ENCODE peak calls at places on chromosomes 5 and 9, in nine cellular contexts. X, T, A, G, Q, B, O, E and Y are unnamed samples.

GRCh38 chr9:119689879-119690278 is 320.6 kb upstream of the BRINP1 start:
- DNase-seq in X (no peak), O (no peak), B (no peak), Q (no peak), G (peak; percentile 2), T (no peak), A (no peak), E (no peak), Y (no peak)

GRCh38 chr5:75265731-75266130 is 29.1 kb upstream of the ANKRD31 start:
- DNase-seq in E (no peak), A (peak; percentile 45), Q (no peak), G (peak; percentile 22), X (peak; percentile 56), O (no peak), B (no peak), T (no peak), Y (no peak)

GRCh38 chr5:112149727-112150126 is 269.4 kb downstream of the EPB41L4A start:
- DNase-seq in X (no peak), A (no peak), O (no peak), G (no peak), E (no peak), T (no peak), Q (no peak), B (no peak), Y (no peak)

GRCh38 chr9:108639736-108640135 is 216.1 kb downstream of the ACTL7B start:
- DNase-seq in A (no peak), Q (no peak), G (no peak), X (no peak), E (no peak), O (no peak), B (no peak), T (no peak), Y (no peak)

GRCh38 chr5:156838966-156839365 is 11.1 kb upstream of the PPP1R2B start:
- DNase-seq in Q (no peak), X (no peak), O (no peak), T (no peak), B (no peak), E (no peak), A (no peak), G (no peak), Y (no peak)

GRCh38 chr9:137050570-137050969 is 3.3 kb downstream of the ENTPD2 start:
- DNase-seq in T (no peak), E (no peak), O (no peak), A (no peak), B (no peak), X (no peak), G (no peak), Q (no peak), Y (no peak)

GRCh38 chr9:136796238-136796774 is at the start of gene CCDC183:
- DNase-seq in O (no peak), B (no peak), Q (no peak), A (no peak), X (no peak), G (no peak), E (no peak), T (no peak), Y (no peak)

GRCh38 chr5:59840200-59840601 is 53.3 kb downstream of the PDE4D start:
- DNase-seq in X (no peak), G (peak; percentile 70), E (no peak), A (peak; percentile 82), T (no peak), B (no peak), O (no peak), Q (no peak), Y (no peak)

GRCh38 chr5:169626779-169627178 is 10.3 kb upstream of the DOCK2 start:
- DNase-seq in T (no peak), Q (no peak), B (no peak), A (peak; percentile 92), E (no peak), X (no peak), O (no peak), G (peak; percentile 93), Y (no peak)

GRCh38 chr9:120659617-120660169 is 54.6 kb downstream of the MEGF9 start:
- DNase-seq in X (no peak), B (no peak), T (no peak), O (no peak), E (no peak), A (no peak), Q (no peak), G (no peak), Y (no peak)

GRCh38 chr9:121369595-121370265 is at the start of gene STOM:
- DNase-seq in E (peak; percentile 36), G (no peak), B (peak; percentile 47), Q (no peak), X (peak; percentile 26), A (peak; percentile 93), T (peak; percentile 80), O (peak; percentile 88), Y (peak; percentile 97)

GRCh38 chr5:168266016-168266415 is 25.4 kb upstream of the WWC1 start:
- DNase-seq in G (no peak), A (no peak), X (no peak), O (no peak), B (no peak), E (no peak), Q (no peak), T (no peak), Y (no peak)

GRCh38 chr5:140131967-140132409 is 6.3 kb downstream of the IGIP start:
- DNase-seq in E (no peak), O (no peak), G (peak; percentile 98), Q (no peak), A (peak; percentile 88), T (peak; percentile 54), B (no peak), X (no peak), Y (no peak)

GRCh38 chr5:36459191-36460135 is 146.9 kb upstream of the SLC1A3 start:
- DNase-seq in E (no peak), Q (peak; percentile 40), A (no peak), X (no peak), T (no peak), B (no peak), O (no peak), G (no peak), Y (no peak)

GRCh38 chr5:41636605-41637004 is 126.2 kb upstream of the PLCXD3 start:
- DNase-seq in E (no peak), O (no peak), B (no peak), G (peak; percentile 12), Q (peak; percentile 5), A (peak; percentile 31), X (peak; percentile 24), T (no peak), Y (no peak)